ENCODE peak calls at places on chromosomes 16 and 17, in seven cellular contexts. D is mucosa of descending colon; L is activated T-helper 1 cell treated with anti-CD3 and anti-CD28 coated beads, Interleukin-12 subunit alpha, Interleukin-12 subunit beta, Interleukin-2, Interleukin-4 antibody, amounts not matched to agents 30 ng/mL and 10 ng/mL and 1 ng/mL, durations not matched to agents 14 hours and 24 hours and 36 hours; R is kidney tubule cell; B is EL; S is ELR; M is memory B cell. E is an unnamed sample.

GRCh38 chr17:12422632-12423031 is 243.1 kb upstream of the MYOCD start:
- DNase-seq in R (no peak), B (no peak), L (no peak), S (no peak), D (no peak), M (no peak), E (no peak)

GRCh38 chr16:85393674-85394510 is 219.2 kb upstream of the GSE1 start:
- DNase-seq in L (peak; percentile 31), S (peak; percentile 68), M (peak; percentile 77), B (peak; percentile 44), D (peak; percentile 71), R (peak; percentile 53), E (peak; percentile 63)

GRCh38 chr17:76948726-76949342 is 80.6 kb downstream of the MGAT5B start:
- DNase-seq in B (no peak), R (no peak), S (no peak), L (no peak), M (no peak), D (no peak), E (no peak)

GRCh38 chr16:25838724-25839186 is 147.0 kb downstream of the HS3ST4 start:
- DNase-seq in R (peak; percentile 66), M (peak; percentile 28), S (peak; percentile 60), B (peak; percentile 33), D (peak; percentile 40), L (peak; percentile 8), E (peak; percentile 74)

GRCh38 chr16:82990155-82990554 is 363.4 kb downstream of the CDH13 start:
- DNase-seq in S (peak; percentile 57), B (peak; percentile 55), L (no peak), R (peak; percentile 5), D (no peak), M (no peak), E (no peak)

GRCh38 chr16:64092284-64092683 is 1029.6 kb downstream of the CDH11 start:
- DNase-seq in D (no peak), B (peak; percentile 84), S (peak; percentile 55), R (peak; percentile 87), M (no peak), L (no peak), E (peak; percentile 2)

GRCh38 chr16:8571061-8571596 is 19.2 kb downstream of the TMEM114 start:
- DNase-seq in D (no peak), R (peak; percentile 42), S (peak; percentile 17), M (no peak), B (peak; percentile 17), L (no peak), E (no peak)

GRCh38 chr17:68777243-68777855 is 176.2 kb upstream of the FAM20A start:
- DNase-seq in B (peak; percentile 73), R (peak; percentile 59), L (no peak), D (peak; percentile 81), S (peak; percentile 78), M (peak; percentile 35), E (peak; percentile 70)

GRCh38 chr16:75727221-75727620 is 931 bp upstream of the CPHXL start:
- DNase-seq in B (no peak), R (no peak), D (peak; percentile 10), L (no peak), M (no peak), S (no peak), E (no peak)

GRCh38 chr16:51523400-51523799 is 372.3 kb upstream of the SALL1 start:
- DNase-seq in M (no peak), R (no peak), B (no peak), L (no peak), S (no peak), D (peak; percentile 4), E (no peak)

GRCh38 chr17:41697122-41697962 is 8.7 kb downstream of the EIF1 start:
- DNase-seq in L (no peak), M (no peak), R (no peak), D (peak; percentile 70), B (peak; percentile 31), S (peak; percentile 36), E (peak; percentile 62)

E was measured in trophoblast cell.